ENCODE peak calls at places on chromosomes 16 and 17, in six cellular contexts. H is GM23248; J is Karpas-422; V is fibroblast of lung; A is thoracic aorta; Z is CD4-positive, CD25-positive, alpha-beta regulatory T cell. U is an unnamed sample.

GRCh38 chr16:22366889-22367288 is 7.5 kb downstream of the CDR2 start:
- DNase-seq in H (no peak), J (no peak), V (no peak), A (no peak), Z (no peak), U (no peak)

GRCh38 chr17:21127508-21128077 is 829 bp downstream of the DHRS7B start:
- DNase-seq in H (peak; percentile 53), J (no peak), V (peak; percentile 2), A (no peak), Z (no peak), U (no peak)

GRCh38 chr16:76749780-76750375 is 441.1 kb upstream of the MON1B start:
- DNase-seq in H (no peak), J (no peak), V (no peak), A (no peak), Z (no peak), U (no peak)

GRCh38 chr17:61440697-61441096 is 11.5 kb upstream of the TBX4 start:
- DNase-seq in H (no peak), J (no peak), V (no peak), A (no peak), Z (no peak), U (no peak)

GRCh38 chr16:78045865-78046581 is 23.7 kb downstream of the CLEC3A start:
- DNase-seq in H (peak; percentile 71), J (no peak), V (peak; percentile 55), A (no peak), Z (peak; percentile 23), U (peak; percentile 55)

GRCh38 chr16:80150978-80151705 is 389.7 kb upstream of the DYNLRB2 start:
- DNase-seq in H (peak; percentile 79), J (no peak), V (no peak), A (no peak), Z (no peak), U (no peak)

GRCh38 chr17:37190493-37190892 is 185.3 kb upstream of the C17orf78 start:
- DNase-seq in H (no peak), J (no peak), V (no peak), A (no peak), Z (no peak), U (no peak)

GRCh38 chr17:65556910-65557348 is 4.5 kb downstream of the AXIN2 start:
- DNase-seq in H (peak; percentile 30), J (no peak), V (no peak), A (no peak), Z (no peak), U (no peak)

GRCh38 chr16:1723450-1724147 is 17.6 kb downstream of the MAPK8IP3 start:
- DNase-seq in H (peak; percentile 61), J (peak; percentile 79), V (peak; percentile 51), A (no peak), Z (peak; percentile 35), U (peak; percentile 49)

GRCh38 chr16:4944333-4945281 is 7.7 kb upstream of the PPL start:
- DNase-seq in H (peak; percentile 97), J (no peak), V (peak; percentile 99), A (peak; percentile 89), Z (no peak), U (peak; percentile 81)

GRCh38 chr16:77596243-77596642 is 126.1 kb upstream of the NUDT7 start:
- DNase-seq in H (peak; percentile 81), J (no peak), V (peak; percentile 81), A (no peak), Z (no peak), U (peak; percentile 27)

GRCh38 chr17:38560503-38561318 is 45.0 kb downstream of the SRCIN1 start:
- DNase-seq in H (peak; percentile 54), J (peak; percentile 61), V (peak; percentile 52), A (no peak), Z (peak; percentile 15), U (peak; percentile 11)

GRCh38 chr16:58028541-58029070 is 3.1 kb downstream of the MMP15 start:
- DNase-seq in H (no peak), J (no peak), V (no peak), A (no peak), Z (no peak), U (no peak)
- H3K4me3 ChIP-seq in H (no peak overlapping the region), J (no peak overlapping the region), V (no peak overlapping the region), A (no peak overlapping the region), Z (no peak overlapping the region), U (no peak overlapping the region)

DNA sequence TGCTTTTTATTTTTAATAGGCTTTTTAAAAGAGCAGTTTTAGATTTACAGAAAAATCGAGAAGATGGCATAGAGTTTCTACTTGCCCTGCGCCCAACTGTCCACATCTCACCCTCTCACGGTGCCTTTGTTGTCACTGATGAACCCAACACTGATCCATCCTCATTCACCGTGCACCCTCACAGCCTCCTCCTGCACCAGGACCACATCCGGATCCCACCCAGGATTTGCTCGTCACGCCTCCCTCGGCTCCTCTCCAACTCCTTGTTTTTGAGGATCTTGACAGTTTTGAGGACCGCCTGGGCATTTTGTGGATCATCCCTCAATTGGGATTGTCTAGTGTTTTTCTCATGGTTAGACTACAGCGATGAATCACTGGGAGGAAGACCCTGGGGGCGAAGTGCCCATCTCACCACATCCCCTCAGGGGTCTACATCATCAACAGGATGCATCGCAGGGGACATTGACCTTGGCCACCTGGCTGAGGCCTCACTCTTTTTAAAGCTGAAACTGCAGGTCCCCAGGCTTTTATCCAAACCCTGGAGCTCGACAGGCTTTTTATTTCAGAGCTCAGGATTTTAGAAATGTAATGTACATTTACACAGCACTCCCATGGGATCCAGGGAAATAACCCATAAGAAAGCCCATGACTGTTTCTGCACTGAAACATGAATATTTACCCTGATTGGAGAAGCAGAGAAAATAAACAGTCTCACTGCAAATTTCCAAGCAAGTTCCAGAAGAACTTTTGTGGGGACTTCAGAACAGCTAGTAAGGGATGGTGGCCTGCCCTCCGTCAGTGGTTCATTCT is 71.8 kb upstream of the ZNF469 start:
- DNase-seq in H (no peak), J (no peak), V (no peak), A (no peak), Z (no peak), U (no peak)
- H3K36me3 ChIP-seq in H (no peaks in the 10 kb centered on the region), J (no peaks in the 10 kb centered on the region), V (no peaks in the 10 kb centered on the region), A (no peaks in the 10 kb centered on the region), Z (no peaks in the 10 kb centered on the region), U (no peaks in the 10 kb centered on the region)

GRCh38 chr17:57873261-57874057 is 23.6 kb upstream of the MRPS23 start:
- DNase-seq in H (no peak), J (no peak), V (no peak), A (no peak), Z (no peak), U (no peak)

GRCh38 chr17:57876023-57876865 is 26.4 kb upstream of the MRPS23 start:
- DNase-seq in H (no peak), J (no peak), V (no peak), A (no peak), Z (no peak), U (no peak)

GRCh38 chr17:57874058-57874419 is 24.2 kb upstream of the MRPS23 start:
- DNase-seq in H (no peak), J (no peak), V (no peak), A (no peak), Z (no peak), U (no peak)

GRCh38 chr17:57875109-57876022 is 25.5 kb upstream of the MRPS23 start:
- DNase-seq in H (peak; percentile 98), J (no peak), V (peak; percentile 98), A (peak; percentile 68), Z (no peak), U (peak; percentile 95)

DNA sequence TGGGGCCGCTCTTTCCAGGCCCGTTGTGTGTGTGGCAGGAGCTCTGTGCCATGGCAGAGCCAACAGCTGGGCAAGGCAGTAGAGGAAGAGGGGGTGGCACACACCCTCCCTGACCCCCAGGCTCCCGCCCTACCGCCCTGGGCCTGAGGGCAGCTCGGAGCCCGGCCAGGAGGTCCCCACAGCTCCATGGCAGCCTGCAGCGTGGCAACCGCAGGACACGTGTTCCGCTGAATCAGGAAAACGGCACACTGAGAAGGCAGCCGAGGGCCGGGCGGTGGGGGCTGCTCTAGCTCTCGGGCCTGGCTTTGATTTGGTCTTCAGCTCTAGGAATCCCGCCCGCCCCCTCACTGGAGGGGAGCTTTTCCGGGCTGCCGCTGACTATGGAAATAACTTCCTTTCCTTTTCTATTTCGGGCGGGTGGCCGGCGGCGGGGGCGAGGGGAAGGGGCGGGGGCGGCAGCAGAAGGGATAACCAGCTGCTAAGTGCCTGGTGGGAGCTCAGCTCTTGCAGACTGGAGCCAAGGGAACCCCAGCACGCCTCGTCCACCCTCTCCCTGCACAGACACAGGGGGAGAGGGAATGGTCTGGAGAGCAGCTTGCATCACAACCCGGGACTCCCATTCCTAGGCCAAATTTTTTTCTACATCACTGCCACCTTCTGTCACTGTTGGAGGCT is 24.7 kb upstream of the MRPS23 start:
- DNase-seq in H (peak; percentile 98), J (no peak), V (peak; percentile 91), A (peak; percentile 72), Z (no peak), U (peak; percentile 94)
- H3K4me3 ChIP-seq in H (peak overlapping the region; percentile 53), J (no peak overlapping the region), V (no peak overlapping the region), A (peak overlapping the region; percentile 59), Z (no peak overlapping the region), U (peak overlapping the region; percentile 35)

GRCh38 chr16:11708421-11708820 is 34.2 kb downstream of the TXNDC11 start:
- DNase-seq in H (peak; percentile 42), J (no peak), V (peak; percentile 7), A (no peak), Z (no peak), U (peak; percentile 6)

GRCh38 chr16:11715246-11715947 is 27.3 kb downstream of the TXNDC11 start:
- DNase-seq in H (no peak), J (no peak), V (no peak), A (no peak), Z (no peak), U (no peak)

GRCh38 chr16:11707679-11708197 is 34.9 kb downstream of the TXNDC11 start:
- DNase-seq in H (no peak), J (no peak), V (no peak), A (no peak), Z (no peak), U (no peak)

GRCh38 chr16:11712122-11712521 is 30.5 kb downstream of the TXNDC11 start:
- DNase-seq in H (no peak), J (no peak), V (no peak), A (no peak), Z (no peak), U (no peak)

GRCh38 chr16:11711662-11712061 is 31.0 kb downstream of the TXNDC11 start:
- DNase-seq in H (no peak), J (no peak), V (no peak), A (no peak), Z (no peak), U (no peak)
- H3K36me3 ChIP-seq in H (peaks cover 28% of the 10 kb centered on the region), J (peaks cover 49% of the 10 kb centered on the region), V (peaks cover 5% of the 10 kb centered on the region), A (peaks cover 11% of the 10 kb centered on the region), Z (peaks cover 56% of the 10 kb centered on the region), U (peaks cover 19% of the 10 kb centered on the region)

DNA sequence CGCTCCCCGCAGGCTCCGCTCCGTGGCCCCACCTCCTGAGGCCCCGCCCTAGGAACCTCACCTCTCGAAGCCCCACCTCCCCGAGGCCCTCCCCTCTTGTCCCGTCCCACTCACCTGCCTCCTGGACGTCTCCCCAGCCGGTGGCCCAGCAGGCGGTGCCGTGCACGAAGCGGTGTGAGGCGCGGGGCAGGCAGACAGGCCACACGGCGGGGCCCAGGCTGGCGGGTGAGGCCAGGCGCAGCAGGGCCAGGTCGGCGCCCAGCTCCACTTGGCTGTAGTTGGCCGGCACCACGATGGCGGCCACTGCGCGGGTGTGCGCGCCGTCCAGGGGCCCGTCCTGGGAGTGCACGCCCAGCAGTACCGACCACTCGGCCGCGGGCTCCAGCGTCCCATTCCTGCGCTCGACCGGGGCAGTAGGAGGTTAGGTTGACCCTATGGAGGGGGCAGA is 1.6 kb downstream of the PRSS36 start:
- DNase-seq in H (no peak), J (no peak), V (no peak), A (no peak), Z (no peak), U (no peak)
- H3K4me3 ChIP-seq in H (no peak overlapping the region), J (no peak overlapping the region), V (no peak overlapping the region), A (no peak overlapping the region), Z (no peak overlapping the region), U (no peak overlapping the region)